ENCODE peak calls at places on chromosomes 1 and 21, in four cellular contexts. One of them, this sample, is unnamed.

GRCh38 chr1:211697356-211697755 is 21.9 kb upstream of the NEK2 start:
- DNase-seq in GM23338: no peak
- DNase-seq in mesothelial cell of epicardium: no peak
- DNase-seq in uterus: no peak
- DNase-seq in this sample: peak; percentile 59

GRCh38 chr1:72435025-72435424 is 152.7 kb upstream of the NEGR1 start:
- DNase-seq in GM23338: no peak
- DNase-seq in mesothelial cell of epicardium: no peak
- DNase-seq in uterus: no peak
- DNase-seq in this sample: no peak

GRCh38 chr1:247060771-247061170 is 17.8 kb downstream of the ZNF670 start:
- DNase-seq in GM23338: no peak
- DNase-seq in mesothelial cell of epicardium: no peak
- DNase-seq in uterus: no peak
- DNase-seq in this sample: no peak

GRCh38 chr1:11648039-11648438 is 6.2 kb downstream of the FBXO2 start:
- DNase-seq in GM23338: no peak
- DNase-seq in mesothelial cell of epicardium: no peak
- DNase-seq in uterus: no peak
- DNase-seq in this sample: no peak

GRCh38 chr1:116738673-116739370 is 15.4 kb upstream of the CD2 start:
- DNase-seq in GM23338: no peak
- DNase-seq in mesothelial cell of epicardium: no peak
- DNase-seq in uterus: no peak
- DNase-seq in this sample: no peak

GRCh38 chr1:228010921-228011320 is 4.1 kb downstream of the WNT3A start:
- DNase-seq in GM23338: no peak
- DNase-seq in mesothelial cell of epicardium: no peak
- DNase-seq in uterus: peak; percentile 4
- DNase-seq in this sample: no peak

GRCh38 chr1:44328767-44329416 is 26.2 kb downstream of the ERI3 start:
- DNase-seq in GM23338: no peak
- DNase-seq in mesothelial cell of epicardium: no peak
- DNase-seq in uterus: no peak
- DNase-seq in this sample: no peak

GRCh38 chr1:156772728-156773497 is 5.6 kb downstream of the PRCC start:
- DNase-seq in GM23338: no peak
- DNase-seq in mesothelial cell of epicardium: no peak
- DNase-seq in uterus: no peak
- DNase-seq in this sample: no peak

GRCh38 chr1:164452549-164452948 is 106.4 kb upstream of the PBX1 start:
- DNase-seq in GM23338: no peak
- DNase-seq in mesothelial cell of epicardium: no peak
- DNase-seq in uterus: no peak
- DNase-seq in this sample: no peak

GRCh38 chr1:227886993-227887696 is 60.6 kb downstream of the WNT9A start:
- DNase-seq in GM23338: peak; percentile 59
- DNase-seq in mesothelial cell of epicardium: peak; percentile 63
- DNase-seq in uterus: peak; percentile 78
- DNase-seq in this sample: peak; percentile 26

GRCh38 chr1:17046043-17046657 is 7.7 kb downstream of the SDHB start:
- DNase-seq in GM23338: peak; percentile 83
- DNase-seq in mesothelial cell of epicardium: no peak
- DNase-seq in uterus: no peak
- DNase-seq in this sample: no peak

GRCh38 chr1:177137814-177138213 is 26.7 kb downstream of the ASTN1 start:
- DNase-seq in GM23338: peak; percentile 56
- DNase-seq in mesothelial cell of epicardium: no peak
- DNase-seq in uterus: no peak
- DNase-seq in this sample: no peak

GRCh38 chr1:43861337-43861736 is 72.3 kb upstream of the ARTN start:
- DNase-seq in GM23338: no peak
- DNase-seq in mesothelial cell of epicardium: no peak
- DNase-seq in uterus: no peak
- DNase-seq in this sample: no peak

GRCh38 chr1:54980528-54981241 is at the start of gene TMEM61:
- DNase-seq in GM23338: peak; percentile 71
- DNase-seq in mesothelial cell of epicardium: no peak
- DNase-seq in uterus: no peak
- DNase-seq in this sample: no peak

GRCh38 chr1:235500971-235501540 is 3.2 kb downstream of the B3GALNT2 start:
- DNase-seq in GM23338: peak; percentile 16
- DNase-seq in mesothelial cell of epicardium: no peak
- DNase-seq in uterus: no peak
- DNase-seq in this sample: no peak

GRCh38 chr1:119771770-119772169 is 3.1 kb upstream of the HMGCS2 start:
- DNase-seq in GM23338: no peak
- DNase-seq in mesothelial cell of epicardium: no peak
- DNase-seq in uterus: no peak
- DNase-seq in this sample: no peak

GRCh38 chr1:167121375-167122120 is 27.7 kb downstream of the STYXL2 start:
- DNase-seq in GM23338: peak; percentile 73
- DNase-seq in mesothelial cell of epicardium: peak; percentile 36
- DNase-seq in uterus: no peak
- DNase-seq in this sample: no peak

GRCh38 chr1:204507317-204508105 is 8.7 kb upstream of the MDM4 start:
- DNase-seq in GM23338: peak; percentile 94
- DNase-seq in mesothelial cell of epicardium: no peak
- DNase-seq in uterus: peak; percentile 36
- DNase-seq in this sample: peak; percentile 27

DNA sequence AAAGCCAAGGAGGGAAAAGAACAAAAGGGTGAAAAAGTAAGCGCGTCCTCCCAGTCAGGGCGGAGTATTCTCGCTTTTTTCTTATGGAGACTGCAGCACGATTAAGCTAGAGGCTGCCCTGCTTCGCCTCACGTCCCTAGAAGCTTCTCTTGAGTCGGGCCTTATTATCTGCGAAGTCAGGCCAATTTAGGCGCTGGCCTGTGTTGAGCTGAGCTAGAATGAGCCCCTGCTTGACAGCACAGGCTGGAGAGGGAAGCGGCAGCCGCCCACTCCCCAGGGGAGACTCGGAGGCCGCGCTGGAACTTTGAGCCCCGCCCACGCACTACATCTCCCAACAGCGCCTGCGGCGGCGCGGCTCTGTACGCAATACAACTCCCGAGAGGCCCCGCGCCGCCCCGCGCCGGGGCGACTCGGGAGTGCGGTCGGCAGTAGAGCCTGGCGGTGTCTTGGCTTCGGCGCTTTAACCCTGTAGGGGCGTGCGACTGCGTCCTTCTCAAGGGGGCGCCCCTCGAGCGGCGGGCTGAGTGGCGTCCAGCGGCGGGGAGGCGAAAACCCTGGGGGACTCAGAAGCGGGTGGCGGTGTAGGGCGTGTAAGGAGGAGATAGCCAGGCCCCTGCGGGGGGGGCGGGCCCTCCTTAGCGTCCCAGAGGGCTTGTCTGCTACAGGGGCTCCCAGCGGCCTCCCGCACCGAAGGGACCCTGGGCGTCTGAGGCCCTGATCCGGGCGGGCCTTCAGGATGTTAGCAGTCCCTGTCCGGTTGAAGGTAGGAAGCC is 888 bp downstream of the ZNF436 start:
- DNase-seq in GM23338: peak; percentile 97
- DNase-seq in mesothelial cell of epicardium: peak; percentile 84
- DNase-seq in uterus: peak; percentile 88
- DNase-seq in this sample: peak; percentile 87
- TF ChIP-seq CTCF in GM23338: peak; percentile 56
- TF ChIP-seq CTCF in mesothelial cell of epicardium: no peak
- TF ChIP-seq CTCF in uterus: peak; percentile 15
- TF ChIP-seq CTCF in this sample: no peak

DNA sequence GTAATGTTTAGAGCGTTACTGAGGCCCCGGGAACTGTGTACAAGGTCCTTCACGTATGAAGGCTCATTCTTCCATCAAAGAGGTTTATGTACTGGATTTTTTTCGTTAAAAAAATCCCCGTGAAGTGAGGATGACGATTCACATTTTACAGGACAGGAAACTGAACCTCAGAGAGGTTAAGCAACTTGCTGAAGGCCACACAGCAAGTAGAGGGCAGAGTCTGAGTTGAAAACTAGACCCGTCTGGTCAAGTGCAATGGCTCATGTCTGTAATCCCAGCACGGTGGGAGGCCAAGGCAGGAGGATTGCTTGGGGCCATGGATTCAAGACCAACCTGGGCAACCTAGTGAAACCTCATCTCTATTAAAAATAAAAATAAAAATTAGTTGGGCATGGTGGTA is 140.2 kb downstream of the KAZN start:
- DNase-seq in GM23338: no peak
- DNase-seq in mesothelial cell of epicardium: no peak
- DNase-seq in uterus: no peak
- DNase-seq in this sample: no peak
- TF ChIP-seq CTCF in GM23338: no peak
- TF ChIP-seq CTCF in mesothelial cell of epicardium: no peak
- TF ChIP-seq CTCF in uterus: no peak
- TF ChIP-seq CTCF in this sample: no peak

DNA sequence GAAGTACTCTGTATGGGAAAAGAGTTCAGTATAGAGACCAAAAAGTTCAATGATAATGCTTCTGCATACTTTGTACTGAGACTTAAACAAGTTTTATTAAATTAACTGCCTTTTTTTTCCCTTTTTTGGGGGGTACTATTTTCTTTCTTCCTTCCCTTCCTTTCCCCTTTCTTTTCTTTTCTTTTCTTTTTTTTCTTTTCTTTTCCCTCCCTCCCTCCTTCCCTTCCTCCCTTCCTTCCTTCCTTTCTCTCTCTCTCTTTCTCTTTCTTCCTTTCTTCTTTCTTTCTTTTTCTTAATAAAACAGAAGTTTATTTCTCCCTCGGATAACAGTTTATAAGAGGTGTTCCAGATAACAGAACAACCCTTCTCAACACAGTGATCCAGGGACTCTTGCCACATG is 77.5 kb downstream of the LHX8 start:
- DNase-seq in GM23338: no peak
- DNase-seq in mesothelial cell of epicardium: no peak
- DNase-seq in uterus: no peak
- DNase-seq in this sample: no peak
- TF ChIP-seq CTCF in GM23338: no peak
- TF ChIP-seq CTCF in mesothelial cell of epicardium: no peak
- TF ChIP-seq CTCF in uterus: no peak
- TF ChIP-seq CTCF in this sample: no peak

DNA sequence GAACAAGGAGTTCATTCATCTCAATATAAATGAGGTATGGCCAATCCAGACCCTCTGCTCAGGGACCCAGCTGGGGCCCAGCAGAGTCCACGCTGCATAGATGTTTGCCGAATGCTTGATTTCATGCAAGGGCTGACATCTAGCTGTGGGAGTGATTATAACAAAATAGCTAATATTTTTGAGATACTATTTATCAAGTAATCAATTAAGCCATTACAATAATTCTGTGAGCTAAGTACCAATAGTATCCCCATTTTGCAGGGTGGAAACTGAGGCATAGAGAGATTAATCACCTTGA is 50.9 kb downstream of the CAPN9 start:
- DNase-seq in GM23338: no peak
- DNase-seq in mesothelial cell of epicardium: no peak
- DNase-seq in uterus: no peak
- DNase-seq in this sample: no peak
- TF ChIP-seq CTCF in GM23338: no peak
- TF ChIP-seq CTCF in mesothelial cell of epicardium: no peak
- TF ChIP-seq CTCF in uterus: no peak
- TF ChIP-seq CTCF in this sample: no peak

GRCh38 chr1:8176279-8176678 is 141.6 kb upstream of the SLC45A1 start:
- DNase-seq in GM23338: no peak
- DNase-seq in mesothelial cell of epicardium: no peak
- DNase-seq in uterus: no peak
- DNase-seq in this sample: no peak
- TF ChIP-seq CTCF in GM23338: no peak
- TF ChIP-seq CTCF in mesothelial cell of epicardium: no peak
- TF ChIP-seq CTCF in uterus: no peak
- TF ChIP-seq CTCF in this sample: no peak

DNA sequence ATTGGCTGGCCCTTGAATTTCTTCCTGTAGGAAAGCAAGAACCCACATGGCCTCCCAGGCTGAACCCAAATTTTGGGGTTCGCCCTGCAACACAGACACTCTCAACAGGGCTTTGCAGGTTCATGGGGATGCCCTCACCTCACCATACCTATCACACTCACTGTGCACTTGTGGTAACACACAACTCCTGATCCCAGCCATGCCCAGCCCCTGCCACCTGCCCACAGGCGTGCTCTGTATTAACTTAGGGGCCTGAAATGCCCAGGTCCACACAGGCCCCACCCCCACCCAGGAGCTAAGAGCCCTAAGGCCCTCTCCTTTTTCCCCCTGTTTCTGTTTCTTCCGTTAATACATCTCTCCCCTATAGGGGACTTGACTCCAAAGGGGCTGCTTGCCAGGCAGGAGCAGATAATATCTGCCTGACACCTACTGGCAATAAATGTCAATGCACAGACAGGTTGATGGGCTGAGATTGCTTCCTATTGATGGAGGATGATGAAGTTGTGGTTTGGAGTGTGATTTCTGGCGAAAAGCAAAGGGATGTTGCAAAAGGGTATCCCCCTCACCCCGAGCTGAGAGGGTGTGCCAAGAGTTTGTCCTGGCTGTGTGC is 171.5 kb downstream of the AJAP1 start:
- DNase-seq in GM23338: no peak
- DNase-seq in mesothelial cell of epicardium: no peak
- DNase-seq in uterus: no peak
- DNase-seq in this sample: no peak
- TF ChIP-seq CTCF in GM23338: no peak
- TF ChIP-seq CTCF in mesothelial cell of epicardium: peak; percentile 33
- TF ChIP-seq CTCF in uterus: peak; percentile 38
- TF ChIP-seq CTCF in this sample: no peak

GRCh38 chr1:226149806-226150205 is 36.7 kb downstream of the ACBD3 start:
- DNase-seq in GM23338: peak; percentile 45
- DNase-seq in mesothelial cell of epicardium: no peak
- DNase-seq in uterus: no peak
- DNase-seq in this sample: no peak
- TF ChIP-seq CTCF in GM23338: peak; percentile 36
- TF ChIP-seq CTCF in mesothelial cell of epicardium: no peak
- TF ChIP-seq CTCF in uterus: no peak
- TF ChIP-seq CTCF in this sample: no peak

DNA sequence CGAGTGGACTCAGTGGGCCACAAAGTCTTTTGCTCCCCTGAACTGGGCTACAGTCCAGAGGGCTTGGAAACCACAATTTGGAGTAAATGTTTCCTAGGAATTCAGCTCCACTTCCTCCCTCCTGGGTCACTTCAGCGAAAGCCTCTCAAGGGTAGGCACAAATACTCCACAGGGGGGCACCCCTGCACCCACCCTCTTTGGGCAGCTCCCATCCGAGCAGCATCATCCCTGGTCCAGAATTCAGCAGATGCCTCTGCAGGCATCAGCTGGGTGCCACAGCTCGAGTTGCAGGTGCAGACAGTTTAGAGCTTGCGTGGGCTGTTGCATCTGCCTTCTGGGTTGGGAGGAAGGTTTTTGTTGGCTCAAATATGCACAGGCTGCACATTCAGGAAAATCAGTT is 25.0 kb downstream of the KANK4 start:
- DNase-seq in GM23338: peak; percentile 66
- DNase-seq in mesothelial cell of epicardium: no peak
- DNase-seq in uterus: no peak
- DNase-seq in this sample: no peak
- TF ChIP-seq CTCF in GM23338: peak; percentile 74
- TF ChIP-seq CTCF in mesothelial cell of epicardium: peak; percentile 17
- TF ChIP-seq CTCF in uterus: no peak
- TF ChIP-seq CTCF in this sample: no peak

GRCh38 chr21:41170442-41170841 is 2.5 kb downstream of the BACE2 start:
- DNase-seq in GM23338: peak; percentile 74
- DNase-seq in mesothelial cell of epicardium: no peak
- DNase-seq in uterus: peak; percentile 32
- DNase-seq in this sample: no peak
- TF ChIP-seq CTCF in GM23338: peak; percentile 64
- TF ChIP-seq CTCF in mesothelial cell of epicardium: no peak
- TF ChIP-seq CTCF in uterus: peak; percentile 53
- TF ChIP-seq CTCF in this sample: peak; percentile 29